ENCODE peak calls at places on chromosome 18, in six cellular contexts. One of them, this sample, is unnamed. For H3K36me3, the result is how much of the 10 kb centered on the place peaks cover.

GRCh38 chr18:46407471-46408166 is 249.4 kb downstream of the LOXHD1 start:
- DNase-seq in SK-N-SH: no peak
- DNase-seq in endodermal cell: no peak
- DNase-seq in sigmoid colon: peak
- DNase-seq in heart left ventricle: peak
- DNase-seq in body of pancreas: no peak
- DNase-seq in this sample: no peak

GRCh38 chr18:2089416-2089815 is 481.9 kb downstream of the METTL4 start:
- DNase-seq in SK-N-SH: no peak
- DNase-seq in endodermal cell: no peak
- DNase-seq in sigmoid colon: no peak
- DNase-seq in heart left ventricle: no peak
- DNase-seq in body of pancreas: no peak
- DNase-seq in this sample: no peak

GRCh38 chr18:49500136-49500921 is 13.3 kb upstream of the C18orf32 start:
- DNase-seq in SK-N-SH: no peak
- DNase-seq in endodermal cell: peak
- DNase-seq in sigmoid colon: no peak
- DNase-seq in heart left ventricle: no peak
- DNase-seq in body of pancreas: no peak
- DNase-seq in this sample: peak

GRCh38 chr18:76977108-76977621 is 154.8 kb downstream of the ZNF236 start:
- DNase-seq in SK-N-SH: no peak
- DNase-seq in endodermal cell: peak
- DNase-seq in sigmoid colon: no peak
- DNase-seq in heart left ventricle: no peak
- DNase-seq in body of pancreas: peak
- DNase-seq in this sample: no peak

GRCh38 chr18:57475408-57475807 is 40.2 kb downstream of the ONECUT2 start:
- DNase-seq in SK-N-SH: no peak
- DNase-seq in endodermal cell: no peak
- DNase-seq in sigmoid colon: no peak
- DNase-seq in heart left ventricle: no peak
- DNase-seq in body of pancreas: no peak
- DNase-seq in this sample: no peak

GRCh38 chr18:63088262-63088661 is 231.3 kb downstream of the BCL2 start:
- DNase-seq in SK-N-SH: no peak
- DNase-seq in endodermal cell: peak
- DNase-seq in sigmoid colon: no peak
- DNase-seq in heart left ventricle: no peak
- DNase-seq in body of pancreas: no peak
- DNase-seq in this sample: no peak

GRCh38 chr18:57921708-57922107 is 118.6 kb upstream of the ATP8B1 start:
- DNase-seq in SK-N-SH: no peak
- DNase-seq in endodermal cell: no peak
- DNase-seq in sigmoid colon: no peak
- DNase-seq in heart left ventricle: no peak
- DNase-seq in body of pancreas: no peak
- DNase-seq in this sample: no peak

GRCh38 chr18:3510896-3511295 is 60.9 kb downstream of the TGIF1 start:
- DNase-seq in SK-N-SH: no peak
- DNase-seq in endodermal cell: no peak
- DNase-seq in sigmoid colon: no peak
- DNase-seq in heart left ventricle: no peak
- DNase-seq in body of pancreas: no peak
- DNase-seq in this sample: no peak

GRCh38 chr18:38318416-38318815 is 752.8 kb upstream of the CELF4 start:
- DNase-seq in SK-N-SH: no peak
- DNase-seq in endodermal cell: no peak
- DNase-seq in sigmoid colon: no peak
- DNase-seq in heart left ventricle: no peak
- DNase-seq in body of pancreas: no peak
- DNase-seq in this sample: no peak

GRCh38 chr18:24185805-24186204 is 46.9 kb downstream of the CABYR start:
- DNase-seq in SK-N-SH: no peak
- DNase-seq in endodermal cell: no peak
- DNase-seq in sigmoid colon: no peak
- DNase-seq in heart left ventricle: no peak
- DNase-seq in body of pancreas: no peak
- DNase-seq in this sample: no peak

GRCh38 chr18:50986360-50987087 is 18.7 kb downstream of the ELAC1 start:
- DNase-seq in SK-N-SH: no peak
- DNase-seq in endodermal cell: no peak
- DNase-seq in sigmoid colon: no peak
- DNase-seq in heart left ventricle: no peak
- DNase-seq in body of pancreas: no peak
- DNase-seq in this sample: no peak

GRCh38 chr18:62717850-62718229 is 2.5 kb downstream of the PHLPP1 start:
- DNase-seq in SK-N-SH: no peak
- DNase-seq in endodermal cell: no peak
- DNase-seq in sigmoid colon: no peak
- DNase-seq in heart left ventricle: no peak
- DNase-seq in body of pancreas: no peak
- DNase-seq in this sample: no peak

GRCh38 chr18:44715245-44715644 is 34.6 kb downstream of the SETBP1 start:
- DNase-seq in SK-N-SH: no peak
- DNase-seq in endodermal cell: no peak
- DNase-seq in sigmoid colon: peak
- DNase-seq in heart left ventricle: no peak
- DNase-seq in body of pancreas: no peak
- DNase-seq in this sample: no peak

GRCh38 chr18:57969824-57970223 is 74.2 kb upstream of the NEDD4L start:
- DNase-seq in SK-N-SH: no peak
- DNase-seq in endodermal cell: no peak
- DNase-seq in sigmoid colon: no peak
- DNase-seq in heart left ventricle: no peak
- DNase-seq in body of pancreas: no peak
- DNase-seq in this sample: no peak

GRCh38 chr18:26657618-26658581 is 109.5 kb upstream of the KCTD1 start:
- DNase-seq in SK-N-SH: peak
- DNase-seq in endodermal cell: no peak
- DNase-seq in sigmoid colon: no peak
- DNase-seq in heart left ventricle: no peak
- DNase-seq in body of pancreas: no peak
- DNase-seq in this sample: no peak

GRCh38 chr18:9827856-9828793 is 57.6 kb upstream of the TXNDC2 start:
- DNase-seq in SK-N-SH: no peak
- DNase-seq in endodermal cell: peak
- DNase-seq in sigmoid colon: peak
- DNase-seq in heart left ventricle: peak
- DNase-seq in body of pancreas: peak
- DNase-seq in this sample: no peak

GRCh38 chr18:51017140-51017874 is 12.7 kb upstream of the SMAD4 start:
- DNase-seq in SK-N-SH: no peak
- DNase-seq in endodermal cell: peak
- DNase-seq in sigmoid colon: no peak
- DNase-seq in heart left ventricle: no peak
- DNase-seq in body of pancreas: no peak
- DNase-seq in this sample: no peak

GRCh38 chr18:63850010-63850409 is 37.5 kb upstream of the SERPINB2 start:
- DNase-seq in SK-N-SH: peak
- DNase-seq in endodermal cell: peak
- DNase-seq in sigmoid colon: no peak
- DNase-seq in heart left ventricle: no peak
- DNase-seq in body of pancreas: no peak
- DNase-seq in this sample: peak

DNA sequence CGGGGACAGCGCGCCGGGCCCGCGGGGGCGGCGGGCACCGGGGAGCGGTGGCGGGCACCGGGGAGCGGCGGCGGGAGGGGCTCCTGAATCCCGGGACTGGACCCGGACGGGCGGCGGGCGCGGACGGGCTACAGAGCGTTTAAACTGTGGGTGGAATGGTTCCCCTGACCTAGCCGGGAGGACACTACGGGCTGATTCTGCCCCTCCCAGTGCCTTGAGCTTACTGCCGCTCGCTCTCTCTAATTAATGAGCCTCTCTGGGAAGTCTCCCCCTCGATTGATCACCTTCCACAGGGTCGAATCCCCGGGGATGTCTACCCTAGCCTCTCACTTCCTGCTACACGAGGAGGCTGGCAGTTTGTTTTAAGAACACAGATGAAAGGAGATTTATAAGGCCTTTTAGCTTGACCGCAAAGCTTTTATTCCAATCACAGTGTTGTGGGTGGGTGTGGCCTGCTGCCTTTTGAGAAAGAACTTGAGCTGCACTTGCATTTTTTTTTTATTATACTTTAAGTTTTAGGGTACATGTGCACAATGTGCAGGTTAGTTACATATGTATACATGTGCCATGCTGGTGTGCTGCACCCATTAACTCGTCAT is 1.0 kb downstream of the GNAL start:
- DNase-seq in SK-N-SH: no peak
- DNase-seq in endodermal cell: peak
- DNase-seq in sigmoid colon: no peak
- DNase-seq in heart left ventricle: no peak
- DNase-seq in body of pancreas: no peak
- DNase-seq in this sample: peak
- H3K4me3 ChIP-seq in SK-N-SH: no peak
- H3K4me3 ChIP-seq in endodermal cell: peak
- H3K4me3 ChIP-seq in sigmoid colon: peak
- H3K4me3 ChIP-seq in heart left ventricle: peak
- H3K4me3 ChIP-seq in body of pancreas: peak
- H3K4me3 ChIP-seq in this sample: peak

DNA sequence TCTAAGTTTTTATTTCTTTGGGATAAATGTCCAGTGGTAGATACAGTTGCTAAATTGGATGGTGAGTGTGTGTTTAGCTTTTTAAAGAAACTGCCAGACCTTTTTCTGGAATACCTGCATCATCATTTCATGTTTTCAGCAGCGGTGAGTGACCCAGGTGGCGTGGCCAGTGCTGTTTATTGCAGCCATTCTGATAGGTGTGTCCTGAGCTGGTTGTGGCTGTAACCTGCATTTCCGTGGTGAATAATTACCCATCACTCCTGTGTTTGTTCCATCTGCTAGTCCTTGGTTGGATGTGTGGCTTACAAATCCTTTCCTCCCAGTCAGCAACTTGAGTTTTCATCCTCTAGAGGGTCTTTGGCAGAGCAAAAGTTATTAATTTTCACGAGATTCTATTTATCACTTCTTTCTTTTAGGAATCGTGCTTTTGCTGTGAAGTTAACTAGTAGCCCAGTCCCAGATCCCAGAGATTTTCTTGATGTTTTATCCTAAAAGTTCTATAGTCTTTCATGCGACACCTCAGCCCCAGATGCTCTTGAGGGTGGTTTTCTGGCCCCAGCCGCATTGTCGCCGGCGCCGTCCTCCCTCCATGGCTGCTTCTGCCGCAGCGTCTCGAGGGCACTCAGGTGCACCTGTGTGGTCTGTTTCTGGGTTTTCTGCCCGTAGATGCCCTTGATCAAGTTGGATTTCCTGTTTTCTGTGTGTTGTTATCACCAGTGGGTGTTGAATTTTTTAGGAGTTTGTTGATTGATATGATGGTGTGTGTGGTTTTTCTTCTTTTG is 44.9 kb downstream of the CTDP1 start:
- DNase-seq in SK-N-SH: no peak
- DNase-seq in endodermal cell: no peak
- DNase-seq in sigmoid colon: no peak
- DNase-seq in heart left ventricle: peak
- DNase-seq in body of pancreas: no peak
- DNase-seq in this sample: no peak
- H3K36me3 ChIP-seq in SK-N-SH: under half
- H3K36me3 ChIP-seq in endodermal cell: half or more
- H3K36me3 ChIP-seq in sigmoid colon: under half
- H3K36me3 ChIP-seq in heart left ventricle: under half
- H3K36me3 ChIP-seq in body of pancreas: under half
- H3K36me3 ChIP-seq in this sample: half or more

GRCh38 chr18:36309436-36310391 is 12.2 kb downstream of the FHOD3 start:
- DNase-seq in SK-N-SH: peak
- DNase-seq in endodermal cell: peak
- DNase-seq in sigmoid colon: no peak
- DNase-seq in heart left ventricle: no peak
- DNase-seq in body of pancreas: no peak
- DNase-seq in this sample: peak

GRCh38 chr18:36307513-36307912 is 10.0 kb downstream of the FHOD3 start:
- DNase-seq in SK-N-SH: no peak
- DNase-seq in endodermal cell: no peak
- DNase-seq in sigmoid colon: no peak
- DNase-seq in heart left ventricle: no peak
- DNase-seq in body of pancreas: no peak
- DNase-seq in this sample: no peak

GRCh38 chr18:36305375-36305774 is 7.9 kb downstream of the FHOD3 start:
- DNase-seq in SK-N-SH: no peak
- DNase-seq in endodermal cell: peak
- DNase-seq in sigmoid colon: no peak
- DNase-seq in heart left ventricle: no peak
- DNase-seq in body of pancreas: no peak
- DNase-seq in this sample: no peak

GRCh38 chr18:36311026-36311570 is 13.6 kb downstream of the FHOD3 start:
- DNase-seq in SK-N-SH: no peak
- DNase-seq in endodermal cell: peak
- DNase-seq in sigmoid colon: no peak
- DNase-seq in heart left ventricle: no peak
- DNase-seq in body of pancreas: no peak
- DNase-seq in this sample: peak

GRCh38 chr18:36308711-36309435 is 11.4 kb downstream of the FHOD3 start:
- DNase-seq in SK-N-SH: peak
- DNase-seq in endodermal cell: no peak
- DNase-seq in sigmoid colon: no peak
- DNase-seq in heart left ventricle: no peak
- DNase-seq in body of pancreas: no peak
- DNase-seq in this sample: no peak
- H3K4me3 ChIP-seq in SK-N-SH: no peak
- H3K4me3 ChIP-seq in endodermal cell: no peak
- H3K4me3 ChIP-seq in sigmoid colon: no peak
- H3K4me3 ChIP-seq in heart left ventricle: no peak
- H3K4me3 ChIP-seq in body of pancreas: no peak
- H3K4me3 ChIP-seq in this sample: no peak

GRCh38 chr18:79604913-79605235 is 74.7 kb upstream of the CTDP1 start:
- DNase-seq in SK-N-SH: no peak
- DNase-seq in endodermal cell: no peak
- DNase-seq in sigmoid colon: no peak
- DNase-seq in heart left ventricle: no peak
- DNase-seq in body of pancreas: no peak
- DNase-seq in this sample: no peak

GRCh38 chr18:79604205-79604912 is 75.2 kb upstream of the CTDP1 start:
- DNase-seq in SK-N-SH: no peak
- DNase-seq in endodermal cell: no peak
- DNase-seq in sigmoid colon: peak
- DNase-seq in heart left ventricle: peak
- DNase-seq in body of pancreas: no peak
- DNase-seq in this sample: no peak

GRCh38 chr18:79606621-79607331 is 72.8 kb upstream of the CTDP1 start:
- DNase-seq in SK-N-SH: no peak
- DNase-seq in endodermal cell: no peak
- DNase-seq in sigmoid colon: peak
- DNase-seq in heart left ventricle: peak
- DNase-seq in body of pancreas: no peak
- DNase-seq in this sample: no peak

GRCh38 chr18:79603321-79604204 is 76.0 kb upstream of the CTDP1 start:
- DNase-seq in SK-N-SH: no peak
- DNase-seq in endodermal cell: no peak
- DNase-seq in sigmoid colon: peak
- DNase-seq in heart left ventricle: peak
- DNase-seq in body of pancreas: no peak
- DNase-seq in this sample: no peak

DNA sequence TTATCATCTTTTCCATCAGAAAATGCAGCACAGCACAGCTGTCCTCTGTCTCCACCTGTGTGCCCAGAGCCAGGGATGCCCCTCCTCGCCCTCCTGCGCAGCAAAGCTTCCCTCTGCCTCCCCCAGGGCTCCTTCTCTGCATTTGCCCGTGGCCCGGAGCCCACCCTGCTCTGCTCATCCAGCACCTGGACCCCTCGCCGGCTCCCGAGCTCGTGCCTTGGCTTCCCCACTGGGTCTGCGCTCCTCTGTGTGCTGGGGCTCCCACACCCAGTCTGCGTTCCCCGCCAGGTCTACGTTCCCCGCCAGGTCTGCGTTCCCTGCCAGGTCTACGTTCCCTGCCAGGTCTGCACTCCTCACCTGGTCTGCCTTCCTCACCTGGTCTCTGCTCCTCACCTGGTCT is 74.1 kb upstream of the CTDP1 start:
- DNase-seq in SK-N-SH: no peak
- DNase-seq in endodermal cell: no peak
- DNase-seq in sigmoid colon: peak
- DNase-seq in heart left ventricle: no peak
- DNase-seq in body of pancreas: no peak
- DNase-seq in this sample: no peak
- H3K36me3 ChIP-seq in SK-N-SH: under half
- H3K36me3 ChIP-seq in endodermal cell: under half
- H3K36me3 ChIP-seq in sigmoid colon: under half
- H3K36me3 ChIP-seq in heart left ventricle: under half
- H3K36me3 ChIP-seq in body of pancreas: under half
- H3K36me3 ChIP-seq in this sample: under half

This sample was measured in WERI-Rb-1.